ENCODE peak calls at places on chromosome 13, in nine cellular contexts. R, O, X, M, Z, F, L, E and J are unnamed samples.

GRCh38 chr13:37427843-37428494 is 170.6 kb downstream of the POSTN start:
- DNase-seq in R (no peak), O (no peak), X (no peak), M (no peak), Z (no peak), F (no peak), L (no peak), E (no peak), J (no peak)

GRCh38 chr13:80117515-80117914 is 223.4 kb downstream of the SPRY2 start:
- DNase-seq in R (no peak), O (no peak), X (no peak), M (no peak), Z (no peak), F (no peak), L (no peak), E (no peak), J (no peak)

GRCh38 chr13:26255717-26256277 is 1.9 kb downstream of the CDK8 start:
- DNase-seq in R (no peak), O (no peak), X (peak), M (no peak), Z (no peak), F (no peak), L (no peak), E (no peak), J (no peak)

GRCh38 chr13:27960362-27961226 is 8.5 kb downstream of the CDX2 start:
- DNase-seq in R (no peak), O (no peak), X (peak), M (peak), Z (no peak), F (no peak), L (peak), E (peak), J (no peak)

GRCh38 chr13:33281951-33282595 is 3.5 kb downstream of the STARD13 start:
- DNase-seq in R (no peak), O (no peak), X (peak), M (no peak), Z (no peak), F (no peak), L (no peak), E (no peak), J (no peak)

GRCh38 chr13:100106005-100106404 is 17.1 kb downstream of the PCCA start:
- DNase-seq in R (no peak), O (no peak), X (no peak), M (no peak), Z (no peak), F (no peak), L (no peak), E (no peak), J (no peak)

GRCh38 chr13:44780586-44781280 is 204.6 kb upstream of the TSC22D1 start:
- DNase-seq in R (no peak), O (no peak), X (no peak), M (no peak), Z (no peak), F (no peak), L (no peak), E (no peak), J (no peak)

GRCh38 chr13:59730026-59730425 is 433.7 kb downstream of the DIAPH3 start:
- DNase-seq in R (no peak), O (no peak), X (no peak), M (no peak), Z (no peak), F (no peak), L (no peak), E (no peak), J (no peak)

GRCh38 chr13:75537401-75538365 is at the start of gene COMMD6:
- DNase-seq in R (peak), O (peak), X (peak), M (peak), Z (peak), F (peak), L (peak), E (peak), J (peak)

GRCh38 chr13:43411741-43412140 is 375.0 kb downstream of the ENOX1 start:
- DNase-seq in R (no peak), O (peak), X (no peak), M (no peak), Z (peak), F (no peak), L (peak), E (peak), J (no peak)

GRCh38 chr13:51587372-51587771 is 3.1 kb downstream of the WDFY2 start:
- DNase-seq in R (no peak), O (no peak), X (no peak), M (no peak), Z (no peak), F (no peak), L (no peak), E (no peak), J (no peak)

GRCh38 chr13:38099751-38100150 is 230.2 kb upstream of the TRPC4 start:
- DNase-seq in R (no peak), O (no peak), X (no peak), M (no peak), Z (no peak), F (no peak), L (no peak), E (no peak), J (no peak)

GRCh38 chr13:44437356-44438233 is 64.0 kb downstream of the SERP2 start:
- DNase-seq in R (no peak), O (no peak), X (peak), M (no peak), Z (no peak), F (no peak), L (no peak), E (no peak), J (peak)

GRCh38 chr13:104253063-104253680 is 1187.0 kb upstream of the SLC10A2 start:
- DNase-seq in R (no peak), O (no peak), X (no peak), M (no peak), Z (no peak), F (no peak), L (no peak), E (no peak), J (no peak)

GRCh38 chr13:33761744-33762143 is 56.2 kb upstream of the RFC3 start:
- DNase-seq in R (no peak), O (no peak), X (peak), M (no peak), Z (no peak), F (no peak), L (no peak), E (no peak), J (no peak)

GRCh38 chr13:33349314-33349995 is 63.9 kb upstream of the STARD13 start:
- DNase-seq in R (no peak), O (peak), X (no peak), M (no peak), Z (peak), F (peak), L (peak), E (peak), J (no peak)

GRCh38 chr13:97255515-97255999 is 33.4 kb downstream of the MBNL2 start:
- DNase-seq in R (no peak), O (no peak), X (peak), M (no peak), Z (no peak), F (no peak), L (no peak), E (no peak), J (no peak)

GRCh38 chr13:48769107-48769704 is 115.5 kb downstream of the CYSLTR2 start:
- DNase-seq in R (peak), O (peak), X (peak), M (no peak), Z (peak), F (peak), L (peak), E (peak), J (peak)

GRCh38 chr13:25468330-25469178 is 96.8 kb downstream of the ATP8A2 start:
- DNase-seq in R (no peak), O (no peak), X (no peak), M (no peak), Z (no peak), F (no peak), L (no peak), E (no peak), J (no peak)

GRCh38 chr13:48431987-48432615 is 19.2 kb upstream of the LPAR6 start:
- DNase-seq in R (no peak), O (no peak), X (no peak), M (no peak), Z (no peak), F (no peak), L (no peak), E (no peak), J (no peak)

GRCh38 chr13:93080587-93080986 is 146.0 kb upstream of the GPC6 start:
- DNase-seq in R (no peak), O (no peak), X (no peak), M (no peak), Z (no peak), F (no peak), L (no peak), E (no peak), J (no peak)

GRCh38 chr13:49046002-49046401 is 70.3 kb downstream of the FNDC3A start:
- DNase-seq in R (no peak), O (no peak), X (no peak), M (no peak), Z (no peak), F (no peak), L (no peak), E (no peak), J (peak)

GRCh38 chr13:79973533-79973963 is 367.4 kb downstream of the SPRY2 start:
- DNase-seq in R (no peak), O (peak), X (peak), M (no peak), Z (peak), F (peak), L (peak), E (peak), J (no peak)

GRCh38 chr13:44386932-44387556 is 13.4 kb downstream of the SERP2 start:
- DNase-seq in R (no peak), O (no peak), X (no peak), M (no peak), Z (no peak), F (no peak), L (no peak), E (no peak), J (no peak)

GRCh38 chr13:112835344-112835743 is 133.7 kb upstream of the MCF2L start:
- DNase-seq in R (no peak), O (no peak), X (no peak), M (peak), Z (no peak), F (no peak), L (no peak), E (no peak), J (no peak)

GRCh38 chr13:44157614-44158013 is 216.0 kb upstream of the SERP2 start:
- DNase-seq in R (no peak), O (no peak), X (no peak), M (no peak), Z (no peak), F (no peak), L (no peak), E (no peak), J (no peak)

GRCh38 chr13:40152904-40153303 is 497.4 kb downstream of the COG6 start:
- DNase-seq in R (no peak), O (no peak), X (no peak), M (no peak), Z (no peak), F (no peak), L (no peak), E (no peak), J (no peak)

GRCh38 chr13:50843256-50844043 is at the start of gene DLEU7:
- DNase-seq in R (no peak), O (no peak), X (no peak), M (no peak), Z (no peak), F (no peak), L (no peak), E (no peak), J (no peak)

GRCh38 chr13:44238011-44238421 is 135.6 kb upstream of the SERP2 start:
- DNase-seq in R (peak), O (no peak), X (no peak), M (no peak), Z (no peak), F (no peak), L (no peak), E (no peak), J (no peak)

GRCh38 chr13:89486721-89487120 is 1815.5 kb downstream of the SLITRK5 start:
- DNase-seq in R (no peak), O (no peak), X (no peak), M (no peak), Z (no peak), F (no peak), L (no peak), E (no peak), J (no peak)

GRCh38 chr13:49620170-49620621 is 8.1 kb upstream of the ARL11 start:
- DNase-seq in R (no peak), O (no peak), X (no peak), M (no peak), Z (no peak), F (no peak), L (no peak), E (no peak), J (no peak)

GRCh38 chr13:63605962-63606361 is 2190.3 kb upstream of the PCDH20 start:
- DNase-seq in R (no peak), O (no peak), X (no peak), M (no peak), Z (no peak), F (no peak), L (no peak), E (no peak), J (no peak)

GRCh38 chr13:33111414-33112110 is 95.3 kb downstream of the KL start:
- DNase-seq in R (no peak), O (peak), X (no peak), M (no peak), Z (no peak), F (no peak), L (no peak), E (peak), J (no peak)

DNA sequence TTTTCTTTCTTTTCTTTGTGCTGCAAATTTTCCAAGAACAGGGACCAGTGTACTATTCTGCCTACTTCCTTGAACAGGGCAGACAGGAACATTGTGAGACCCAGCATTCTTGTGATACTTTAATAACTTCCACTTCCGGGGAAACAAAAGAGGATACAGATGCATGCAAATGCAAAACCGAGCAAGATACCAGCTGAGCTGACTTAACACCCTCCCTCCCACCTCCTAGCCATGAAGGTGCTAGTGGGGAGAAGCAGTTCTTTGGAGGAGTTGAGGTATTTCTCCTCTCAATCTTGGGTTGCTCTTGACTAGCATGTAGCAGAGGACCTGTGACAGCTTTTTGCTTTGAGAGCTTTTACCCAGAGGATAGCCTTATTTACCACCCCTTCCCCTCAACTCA is 111.2 kb downstream of the KLF5 start:
- DNase-seq in R (no peak), O (no peak), X (no peak), M (no peak), Z (no peak), F (no peak), L (no peak), E (no peak), J (no peak)
- H3K27ac ChIP-seq in R (no peak), O (no peak), X (no peak), M (peak), Z (no peak), F (peak), L (no peak), E (no peak), J (no peak)

DNA sequence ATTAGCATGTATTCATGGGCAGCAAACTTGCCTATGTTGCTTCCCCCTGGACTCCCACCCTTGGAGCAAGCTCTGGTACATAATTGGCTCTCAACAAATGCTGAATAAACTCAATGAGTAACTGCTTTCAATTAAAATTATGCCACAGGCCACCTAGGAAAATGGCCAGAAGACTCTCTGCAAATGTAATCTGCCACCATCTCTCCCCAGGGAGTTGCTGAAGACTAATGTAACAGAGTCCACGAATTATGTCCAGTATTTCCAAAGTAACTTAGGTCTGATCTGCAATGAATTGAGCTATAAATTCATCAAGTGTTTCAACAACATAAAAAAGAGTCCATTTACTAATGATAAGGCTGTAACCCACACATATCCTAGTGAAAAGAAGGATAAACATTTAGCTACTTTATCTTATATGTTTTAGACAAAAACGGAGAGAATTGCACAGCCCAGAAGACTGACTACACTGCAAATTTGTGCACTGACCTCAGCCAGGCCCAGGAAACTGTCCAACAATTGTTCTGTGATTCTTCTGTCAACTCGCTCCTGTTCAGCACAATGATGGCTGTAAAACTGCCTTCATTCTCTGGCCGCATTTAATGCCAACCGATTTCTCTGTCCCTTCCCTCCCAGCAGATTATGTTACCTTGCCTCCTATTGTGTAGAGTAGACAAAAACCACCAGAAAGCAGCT is 808.6 kb upstream of the ARGLU1 start:
- DNase-seq in R (no peak), O (no peak), X (no peak), M (no peak), Z (no peak), F (no peak), L (no peak), E (no peak), J (no peak)
- H3K27ac ChIP-seq in R (no peak), O (no peak), X (no peak), M (no peak), Z (no peak), F (no peak), L (no peak), E (no peak), J (no peak)

GRCh38 chr13:20254076-20254475 is 22.0 kb upstream of the GJB6 start:
- DNase-seq in R (no peak), O (no peak), X (no peak), M (no peak), Z (no peak), F (no peak), L (no peak), E (no peak), J (no peak)
- H3K27ac ChIP-seq in R (no peak), O (no peak), X (no peak), M (no peak), Z (no peak), F (no peak), L (no peak), E (no peak), J (no peak)

GRCh38 chr13:109762791-109763190 is 23.6 kb downstream of the IRS2 start:
- DNase-seq in R (no peak), O (no peak), X (no peak), M (no peak), Z (no peak), F (no peak), L (no peak), E (no peak), J (no peak)

GRCh38 chr13:109767023-109767422 is 19.4 kb downstream of the IRS2 start:
- DNase-seq in R (no peak), O (no peak), X (no peak), M (no peak), Z (no peak), F (no peak), L (no peak), E (no peak), J (no peak)

GRCh38 chr13:109761695-109762094 is 24.7 kb downstream of the IRS2 start:
- DNase-seq in R (no peak), O (no peak), X (no peak), M (no peak), Z (no peak), F (no peak), L (no peak), E (no peak), J (no peak)

GRCh38 chr13:109764045-109764444 is 22.3 kb downstream of the IRS2 start:
- DNase-seq in R (no peak), O (no peak), X (no peak), M (no peak), Z (no peak), F (no peak), L (no peak), E (no peak), J (no peak)

DNA sequence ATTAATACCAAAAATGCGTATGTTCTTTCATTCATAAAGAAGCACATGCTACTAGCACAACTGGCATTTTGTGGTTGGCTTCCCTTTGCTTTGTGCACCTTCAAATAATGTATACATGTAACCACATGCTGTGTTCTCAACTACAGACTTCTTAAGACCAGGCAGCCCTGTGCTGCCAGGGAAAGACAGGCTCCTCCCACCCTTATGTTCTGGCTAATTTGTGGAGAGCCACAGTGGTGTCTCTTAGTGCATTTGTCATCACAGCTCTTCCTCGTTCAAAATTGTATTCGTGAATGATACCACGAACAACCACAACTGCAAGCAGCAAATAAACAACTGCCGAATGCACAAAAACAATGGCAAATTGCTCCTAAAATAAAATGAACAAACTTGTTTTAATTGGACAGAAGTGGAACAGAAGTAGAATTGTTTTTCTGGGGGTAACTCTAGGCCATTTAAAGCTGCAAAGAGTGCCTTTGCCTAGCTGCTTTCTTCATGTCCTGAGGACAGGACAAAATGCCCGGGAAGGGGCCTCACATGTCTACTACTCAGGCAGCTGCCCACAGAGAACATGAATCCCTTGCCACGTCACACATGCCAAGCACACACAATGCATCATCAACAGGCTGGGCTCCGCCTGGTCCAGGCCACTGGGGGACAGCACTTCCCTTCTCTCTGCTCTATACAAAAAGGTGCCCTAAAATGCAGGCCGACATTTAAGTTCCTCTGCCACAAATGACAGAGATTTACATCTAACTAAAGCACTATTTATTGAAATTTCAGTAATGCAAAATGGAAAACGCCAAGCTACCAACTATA is 21.7 kb downstream of the IRS2 start:
- DNase-seq in R (no peak), O (no peak), X (no peak), M (no peak), Z (no peak), F (no peak), L (peak), E (no peak), J (no peak)
- H3K27ac ChIP-seq in R (no peak), O (no peak), X (no peak), M (no peak), Z (no peak), F (no peak), L (peak), E (no peak), J (no peak)

DNA sequence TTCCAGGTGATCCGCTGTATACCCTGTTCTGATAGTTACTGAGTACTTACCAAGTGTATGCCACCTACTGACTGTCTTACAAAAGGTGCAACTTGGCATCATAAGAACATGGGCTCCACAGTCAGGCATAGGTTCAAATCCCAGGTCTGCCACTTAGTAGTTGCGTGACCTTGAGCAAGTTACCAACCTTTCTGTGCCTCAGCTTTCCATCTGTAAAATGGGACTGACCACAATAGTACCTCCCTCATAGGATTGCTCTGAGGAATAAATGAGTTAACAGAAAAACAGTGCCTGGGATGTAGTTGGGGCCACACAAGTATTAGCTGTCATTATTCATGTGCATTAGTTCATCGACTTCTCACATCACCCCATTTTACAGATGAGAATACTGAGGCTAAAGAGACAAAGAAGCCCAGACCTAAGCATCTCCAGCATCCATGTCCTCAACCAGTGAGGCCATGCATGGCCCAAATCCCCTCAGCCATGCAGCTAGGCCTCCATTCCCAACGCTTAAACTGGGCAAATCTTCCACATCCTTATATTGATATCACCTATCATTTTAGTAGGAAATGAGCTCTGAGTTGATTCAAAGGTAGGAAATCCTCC is 51.3 kb upstream of the UBE2L5 start:
- DNase-seq in R (no peak), O (no peak), X (no peak), M (no peak), Z (no peak), F (no peak), L (no peak), E (no peak), J (no peak)
- H3K27ac ChIP-seq in R (no peak), O (no peak), X (no peak), M (peak), Z (no peak), F (no peak), L (no peak), E (no peak), J (peak)